ENCODE peak calls at places on chromosomes 12 and 14, in nine cellular contexts. E is sciatic nerve, S is tibial nerve, F is pulmonary artery endothelial cell, K is Right ventricle myocardium superior, H is HFFc6, Q is left cardiac atrium, T is lung, C is AG09309. O is an unnamed sample.

GRCh38 chr12:31759621-31760459 is 31.0 kb upstream of the AMN1 start:
- DNase-seq in K (no peak), Q (no peak), T (no peak), S (no peak), F (no peak), E (no peak), H (no peak), C (no peak), O (no peak)

GRCh38 chr12:117342247-117342646 is 19.2 kb downstream of the NOS1 start:
- DNase-seq in S (no peak), T (no peak), Q (no peak), C (no peak), H (no peak), K (no peak), F (no peak), E (no peak), O (no peak)

GRCh38 chr12:46356655-46357437 is 15.7 kb downstream of the SLC38A2 start:
- DNase-seq in E (no peak), K (no peak), F (no peak), C (no peak), Q (no peak), T (no peak), S (no peak), H (no peak), O (no peak)

GRCh38 chr12:124564232-124564958 is 3.0 kb downstream of the NCOR2 start:
- DNase-seq in S (no peak), Q (no peak), E (no peak), H (no peak), K (no peak), F (no peak), T (no peak), C (no peak), O (no peak)

GRCh38 chr14:59629384-59630158 is 53.0 kb upstream of the CCDC175 start:
- DNase-seq in H (no peak), E (no peak), Q (no peak), S (no peak), C (no peak), F (no peak), T (no peak), K (no peak), O (no peak)

GRCh38 chr12:120474092-120474960 is 4.8 kb upstream of the SRSF9 start:
- DNase-seq in F (no peak), Q (peak; percentile 34), H (peak; percentile 75), C (no peak), E (no peak), K (no peak), S (no peak), T (no peak), O (no peak)

GRCh38 chr14:93824518-93825234 is 36.4 kb upstream of the PRIMA1 start:
- DNase-seq in S (no peak), F (no peak), C (no peak), K (no peak), E (no peak), T (no peak), H (no peak), Q (no peak), O (no peak)

GRCh38 chr12:26870491-26871419 is 37.8 kb upstream of the ITPR2 start:
- DNase-seq in T (peak; percentile 58), C (no peak), H (peak; percentile 45), E (no peak), Q (peak; percentile 33), K (peak; percentile 67), S (no peak), F (peak; percentile 46), O (no peak)

GRCh38 chr14:81535399-81536124 is 1.9 kb upstream of the SEL1L start:
- DNase-seq in K (no peak), T (no peak), F (no peak), Q (no peak), E (no peak), C (no peak), S (no peak), H (no peak), O (no peak)

GRCh38 chr14:64444984-64445845 is 20.1 kb upstream of the AKAP5 start:
- DNase-seq in S (no peak), C (peak; percentile 41), T (no peak), H (no peak), K (no peak), E (no peak), Q (no peak), F (peak; percentile 29), O (peak; percentile 81)

GRCh38 chr14:34436960-34437728 is 24.9 kb downstream of the SPTSSA start:
- DNase-seq in E (no peak), Q (no peak), K (no peak), H (no peak), C (no peak), S (no peak), T (no peak), F (no peak), O (no peak)

GRCh38 chr14:65686761-65687160 is 274.2 kb downstream of the FUT8 start:
- DNase-seq in Q (no peak), E (no peak), C (no peak), T (no peak), H (no peak), S (no peak), K (no peak), F (no peak), O (no peak)

GRCh38 chr12:54759751-54760150 is 94.6 kb upstream of the MUCL1 start:
- DNase-seq in T (no peak), Q (no peak), K (no peak), H (peak; percentile 41), S (no peak), F (no peak), E (no peak), C (no peak), O (peak; percentile 1)

GRCh38 chr14:36449903-36450302 is 70.1 kb downstream of the NKX2-1 start:
- DNase-seq in H (no peak), T (no peak), E (no peak), C (no peak), F (no peak), Q (no peak), S (no peak), K (no peak), O (no peak)

GRCh38 chr14:97253756-97254155 is 456.6 kb downstream of the VRK1 start:
- DNase-seq in Q (no peak), C (no peak), K (no peak), T (no peak), E (no peak), S (no peak), F (no peak), H (no peak), O (no peak)

GRCh38 chr14:62988967-62989366 is 56.3 kb downstream of the KCNH5 start:
- DNase-seq in Q (no peak), K (no peak), S (no peak), H (no peak), E (no peak), F (no peak), C (no peak), T (no peak), O (peak; percentile 1)

GRCh38 chr12:124451637-124452243 is 115.7 kb downstream of the NCOR2 start:
- DNase-seq in K (peak; percentile 24), Q (no peak), T (no peak), F (no peak), E (peak; percentile 55), S (no peak), C (no peak), H (no peak), O (no peak)

GRCh38 chr12:79415754-79416435 is 274.9 kb downstream of the PAWR start:
- DNase-seq in K (no peak), H (no peak), Q (no peak), S (no peak), C (no peak), E (no peak), T (no peak), F (no peak), O (no peak)

GRCh38 chr12:46219892-46220655 is 48.8 kb downstream of the SLC38A1 start:
- DNase-seq in S (no peak), K (no peak), F (peak; percentile 84), Q (no peak), E (no peak), C (peak; percentile 55), T (no peak), H (peak; percentile 91), O (peak; percentile 84)

GRCh38 chr14:54617467-54617866 is 50.5 kb downstream of the SAMD4A start:
- DNase-seq in H (no peak), Q (no peak), S (no peak), T (no peak), F (no peak), E (no peak), K (no peak), C (no peak), O (no peak)

GRCh38 chr14:77151245-77151644 is 9.7 kb upstream of the ZDHHC22 start:
- DNase-seq in C (no peak), Q (no peak), H (peak; percentile 19), E (no peak), F (no peak), T (no peak), S (no peak), K (no peak), O (no peak)

GRCh38 chr12:47938594-47938993 is 24.8 kb upstream of the TMEM106C start:
- DNase-seq in H (no peak), C (no peak), S (no peak), F (no peak), K (no peak), T (no peak), E (peak; percentile 22), Q (no peak), O (no peak)

GRCh38 chr14:64720190-64720589 is 16.0 kb downstream of the PLEKHG3 start:
- DNase-seq in Q (no peak), E (peak; percentile 41), C (peak; percentile 39), H (peak; percentile 77), K (no peak), S (no peak), T (no peak), F (no peak), O (peak; percentile 81)

GRCh38 chr12:84632556-84632955 is 280.0 kb downstream of the SLC6A15 start:
- DNase-seq in H (peak; percentile 26), F (no peak), K (no peak), Q (no peak), T (no peak), S (no peak), C (no peak), E (no peak), O (no peak)

GRCh38 chr14:78758333-78758732 is 588.2 kb downstream of the NRXN3 start:
- DNase-seq in S (no peak), F (no peak), C (no peak), E (no peak), H (peak; percentile 7), T (no peak), K (no peak), Q (no peak), O (no peak)

GRCh38 chr12:114682101-114682919 is 1.7 kb downstream of the TBX3 start:
- DNase-seq in T (no peak), C (no peak), F (no peak), H (no peak), K (no peak), S (no peak), E (no peak), Q (no peak), O (no peak)